ENCODE peak calls at places on chromosomes 3 and 15, in four cellular contexts. C is bronchial epithelial cell; L is upper lobe of right lung; H is CD8-positive, alpha-beta T cell. E is an unnamed sample.

GRCh38 chr3:65035231-65035630 is 347.4 kb upstream of the ADAMTS9 start:
- DNase-seq in C (no peak), L (no peak), H (no peak), E (no peak)

GRCh38 chr3:123449092-123449985 is 449 bp upstream of the ADCY5 start:
- DNase-seq in C (no peak), L (no peak), H (no peak), E (no peak)

GRCh38 chr3:153173758-153174516 is 11.9 kb downstream of the RAP2B start:
- DNase-seq in C (peak), L (no peak), H (no peak), E (no peak)

GRCh38 chr3:45603226-45603625 is 8.7 kb downstream of the LIMD1 start:
- DNase-seq in C (no peak), L (no peak), H (no peak), E (no peak)

GRCh38 chr3:135966349-135966695 is 794 bp downstream of the PPP2R3A start:
- DNase-seq in C (peak), L (no peak), H (no peak), E (no peak)

GRCh38 chr15:84659904-84660781 is 2.1 kb upstream of the NMB start:
- DNase-seq in C (no peak), L (no peak), H (no peak), E (no peak)

GRCh38 chr3:177713921-177714900 is 516.9 kb upstream of the TBL1XR1 start:
- DNase-seq in C (no peak), L (no peak), H (no peak), E (no peak)

GRCh38 chr3:34377961-34378360 is 579.5 kb downstream of the PDCD6IP start:
- DNase-seq in C (no peak), L (no peak), H (no peak), E (no peak)

GRCh38 chr3:51974963-51975856 is at the start of gene ABHD14A:
- DNase-seq in C (peak), L (peak), H (peak), E (peak)

GRCh38 chr3:39279745-39280517 is at the start of gene CX3CR1:
- DNase-seq in C (no peak), L (no peak), H (no peak), E (no peak)
- H3K4me3 ChIP-seq in C (no peak), L (no peak), H (peak), E (no peak)

GRCh38 chr15:66184492-66184891 is 69.1 kb downstream of the MEGF11 start:
- DNase-seq in C (no peak), L (no peak), H (no peak), E (no peak)

GRCh38 chr15:66180706-66181105 is 72.8 kb downstream of the MEGF11 start:
- DNase-seq in C (no peak), L (peak), H (no peak), E (no peak)

GRCh38 chr15:66178531-66178910 is 75.0 kb downstream of the MEGF11 start:
- DNase-seq in C (no peak), L (no peak), H (no peak), E (no peak)
- H3K4me3 ChIP-seq in C (no peak), L (no peak), H (no peak), E (no peak)

GRCh38 chr3:152084441-152084840 is 184.3 kb upstream of the MBNL1 start:
- DNase-seq in C (no peak), L (no peak), H (no peak), E (no peak)

GRCh38 chr3:152089528-152089927 is 179.2 kb upstream of the MBNL1 start:
- DNase-seq in C (no peak), L (no peak), H (no peak), E (no peak)

GRCh38 chr3:152083058-152083457 is 185.7 kb upstream of the MBNL1 start:
- DNase-seq in C (no peak), L (no peak), H (no peak), E (no peak)

DNA sequence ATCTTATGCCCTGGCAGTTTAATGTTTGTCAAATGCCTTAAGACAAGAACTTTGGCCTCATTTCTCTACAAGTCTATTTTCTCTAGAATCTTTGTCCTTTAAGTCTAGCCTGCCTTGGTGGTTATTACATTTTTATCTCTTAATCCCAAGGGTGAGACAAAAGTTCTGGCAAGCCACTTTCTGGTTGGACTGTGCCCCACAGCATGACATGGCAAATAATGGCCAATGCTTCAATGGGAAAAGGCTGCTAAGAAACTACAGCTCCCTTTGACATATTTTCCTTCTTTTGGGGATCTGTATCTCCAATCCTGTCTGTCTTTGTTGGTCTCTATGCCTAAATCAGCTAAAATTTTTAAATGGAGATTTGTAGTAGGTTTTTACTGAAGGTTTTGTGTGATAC is 181.6 kb upstream of the MBNL1 start:
- DNase-seq in C (no peak), L (no peak), H (no peak), E (no peak)
- H3K4me3 ChIP-seq in C (no peak), L (no peak), H (no peak), E (no peak)

GRCh38 chr3:4977889-4978258 is 1.4 kb upstream of the BHLHE40 start:
- DNase-seq in C (peak), L (no peak), H (no peak), E (no peak)

GRCh38 chr3:4980229-4981159 is 1.3 kb downstream of the BHLHE40 start:
- DNase-seq in C (peak), L (peak), H (peak), E (no peak)

GRCh38 chr3:4979401-4980228 is at the start of gene BHLHE40:
- DNase-seq in C (no peak), L (no peak), H (peak), E (no peak)

GRCh38 chr3:4978259-4978965 is 825 bp upstream of the BHLHE40 start:
- DNase-seq in C (peak), L (peak), H (peak), E (no peak)

DNA sequence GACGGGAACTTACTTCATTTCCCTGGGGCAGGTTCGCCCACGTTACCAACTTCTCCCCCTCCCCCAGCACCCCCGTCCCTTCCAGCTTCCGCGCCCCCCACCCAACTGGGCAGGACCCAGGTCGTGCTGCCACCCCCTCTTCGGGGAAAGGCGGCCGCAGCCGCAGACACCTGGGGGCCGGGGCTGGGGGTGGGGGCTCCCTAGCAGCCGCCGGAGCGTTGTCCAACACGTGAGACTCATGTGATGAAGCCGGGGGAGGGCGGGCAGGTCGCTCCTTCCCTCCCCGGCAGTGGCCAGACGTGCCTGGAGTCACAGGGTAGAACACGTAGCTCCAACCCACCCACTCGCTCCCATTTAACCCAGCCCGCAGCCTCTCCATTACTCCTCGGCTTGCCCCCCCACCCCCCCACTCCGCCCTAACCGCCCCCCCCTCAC is 254 bp upstream of the BHLHE40 start:
- DNase-seq in C (peak), L (peak), H (peak), E (no peak)
- H3K4me3 ChIP-seq in C (peak), L (peak), H (peak), E (no peak)

GRCh38 chr15:63255485-63255990 is 21.9 kb upstream of the APH1B start:
- DNase-seq in C (no peak), L (no peak), H (no peak), E (no peak)
- H3K4me3 ChIP-seq in C (no peak), L (no peak), H (no peak), E (no peak)

DNA sequence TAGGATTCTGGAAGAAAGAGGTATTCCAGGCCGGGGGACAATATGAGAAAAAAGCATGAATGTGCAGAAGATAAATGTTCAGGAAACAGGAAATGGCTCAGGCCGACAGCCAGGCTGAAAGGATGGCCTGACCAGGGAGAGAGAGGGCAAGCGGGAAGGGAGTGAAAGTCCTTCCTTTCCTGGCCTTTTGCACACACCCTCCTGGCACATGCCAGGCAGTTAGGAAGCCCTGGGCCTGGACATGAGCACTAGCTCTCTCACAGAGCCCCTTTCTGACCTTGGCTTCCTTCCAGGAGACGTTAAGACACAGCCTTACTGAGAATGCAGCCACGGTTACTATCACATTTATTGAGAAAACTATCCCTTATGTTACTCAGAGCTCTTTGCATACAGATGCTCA is 39.7 kb upstream of the SMAD3 start:
- DNase-seq in C (no peak), L (no peak), H (no peak), E (no peak)
- H3K4me3 ChIP-seq in C (no peak), L (no peak), H (no peak), E (no peak)

DNA sequence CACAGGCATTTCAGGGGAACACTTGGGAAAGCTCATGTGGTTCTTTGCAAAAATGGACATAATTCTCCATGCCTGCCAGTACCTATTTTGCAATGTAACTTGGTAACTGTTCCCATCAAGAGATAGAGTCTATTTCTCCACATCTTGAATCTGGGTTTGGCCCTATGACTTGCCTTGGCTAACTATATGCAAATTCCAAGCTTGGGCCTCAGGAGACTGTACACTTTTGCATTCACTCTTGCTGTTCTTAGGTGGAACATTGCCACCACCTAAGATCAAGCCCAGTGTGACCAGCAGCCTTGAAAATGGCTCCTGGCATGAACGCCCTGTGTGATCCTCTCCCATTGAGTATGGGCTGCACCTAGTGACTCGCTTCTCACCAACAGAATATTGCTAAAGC is 19.8 kb upstream of the SMAD6 start:
- DNase-seq in C (no peak), L (no peak), H (no peak), E (no peak)
- H3K4me3 ChIP-seq in C (no peak), L (no peak), H (no peak), E (no peak)